ENCODE peak calls at places on chromosomes 4 and X, in seven cellular contexts. Q is kidney epithelial cell, Y is left ventricle myocardium inferior, H is fibroblast of pulmonary artery, J is tibial nerve, T is ovary, K is AG09319. P is an unnamed sample.
A peak's percentile ranks its signal among the peaks of the same experiment; 100 is the strongest.

GRCh38 chrX:308821-309520 is 9.6 kb downstream of the GTPBP6 start:
- DNase-seq in Q (no peak), H (no peak), K (no peak), Y (peak; percentile 5), J (no peak), T (no peak), P (no peak)

GRCh38 chrX:37349131-37350033 is at the start of gene PRRG1:
- DNase-seq in Y (peak; percentile 78), T (peak; percentile 77), Q (peak; percentile 37), J (peak; percentile 43), K (peak; percentile 64), H (peak; percentile 85), P (no peak)

GRCh38 chrX:22800360-22800759 is 199.4 kb upstream of the DDX53 start:
- DNase-seq in H (peak; percentile 93), Q (peak; percentile 50), J (peak; percentile 4), K (peak; percentile 50), Y (peak; percentile 11), T (no peak), P (no peak)

GRCh38 chr4:8218371-8219050 is 19.4 kb downstream of the SH3TC1 start:
- DNase-seq in T (no peak), Y (no peak), K (no peak), J (no peak), Q (no peak), H (no peak), P (no peak)

GRCh38 chr4:103429283-103429682 is 231.1 kb upstream of the CENPE start:
- DNase-seq in H (no peak), J (no peak), T (no peak), Q (no peak), K (no peak), Y (no peak), P (no peak)

GRCh38 chr4:146398404-146398803 is 123.3 kb downstream of the SLC10A7 start:
- DNase-seq in J (no peak), Y (no peak), K (peak; percentile 31), T (no peak), H (no peak), Q (no peak), P (no peak)

GRCh38 chr4:140857111-140857510 is 100.9 kb upstream of the TBC1D9 start:
- DNase-seq in J (no peak), H (no peak), Q (no peak), T (no peak), Y (no peak), K (no peak), P (no peak)

GRCh38 chr4:111400736-111401135 is 744.5 kb upstream of the FAM241A start:
- DNase-seq in K (peak; percentile 44), J (peak; percentile 13), H (peak; percentile 48), Q (peak; percentile 7), Y (no peak), T (no peak), P (no peak)

GRCh38 chr4:121050251-121050650 is 22.1 kb downstream of the NDNF start:
- DNase-seq in H (no peak), J (no peak), Q (no peak), T (no peak), Y (no peak), K (no peak), P (no peak)

GRCh38 chr4:68141852-68142251 is 12.2 kb upstream of the TMPRSS11F start:
- DNase-seq in H (no peak), J (no peak), Y (no peak), K (no peak), Q (no peak), T (no peak), P (no peak)

GRCh38 chr4:3368841-3369760 is 72.7 kb upstream of the HGFAC start:
- DNase-seq in T (no peak), K (no peak), Q (no peak), J (no peak), Y (no peak), H (no peak), P (no peak)

GRCh38 chr4:14184265-14184664 is 556.7 kb upstream of the BOD1L1 start:
- DNase-seq in T (peak; percentile 16), Y (peak; percentile 33), H (peak; percentile 51), Q (no peak), K (peak; percentile 50), J (no peak), P (no peak)

GRCh38 chr4:143473334-143474126 is 40.0 kb upstream of the SMARCA5 start:
- DNase-seq in T (no peak), Q (no peak), Y (no peak), H (no peak), J (no peak), K (no peak), P (no peak)

GRCh38 chr4:26558166-26558895 is 25.6 kb upstream of the TBC1D19 start:
- DNase-seq in T (no peak), H (no peak), Y (no peak), Q (no peak), J (no peak), K (no peak), P (no peak)

GRCh38 chrX:80808854-80809493 is 703 bp downstream of the BRWD3 start:
- DNase-seq in Y (no peak), T (peak; percentile 42), J (peak; percentile 5), H (no peak), K (no peak), Q (no peak), P (no peak)

GRCh38 chr4:84032372-84032771 is 466.7 kb downstream of the NKX6-1 start:
- DNase-seq in H (no peak), Y (no peak), T (no peak), J (no peak), Q (no peak), K (no peak), P (no peak)

GRCh38 chrX:6227445-6227820 is 1.2 kb downstream of the NLGN4X start:
- DNase-seq in Q (no peak), K (no peak), Y (no peak), H (no peak), J (no peak), T (peak; percentile 31), P (no peak)

GRCh38 chr4:184757810-184758209 is 23.9 kb upstream of the CENPU start:
- DNase-seq in K (no peak), Q (no peak), H (no peak), Y (no peak), T (no peak), J (peak; percentile 82), P (no peak)

GRCh38 chr4:180150818-180151217 is 2092.4 kb upstream of the TENM3 start:
- DNase-seq in H (no peak), Y (no peak), Q (no peak), J (no peak), K (no peak), T (no peak), P (no peak)

GRCh38 chr4:163540977-163541376 is 46.5 kb downstream of the TMA16 start:
- DNase-seq in Y (no peak), J (no peak), T (no peak), H (peak; percentile 51), Q (no peak), K (peak; percentile 20), P (no peak)

GRCh38 chr4:150369434-150370141 is 212.4 kb upstream of the MAB21L2 start:
- DNase-seq in J (no peak), H (no peak), T (no peak), K (no peak), Y (no peak), Q (no peak), P (no peak)

GRCh38 chr4:124065941-124066340 is 646.6 kb downstream of the ANKRD50 start:
- DNase-seq in J (no peak), Q (no peak), K (no peak), H (no peak), Y (no peak), T (no peak), P (no peak)

GRCh38 chr4:112156112-112156511 is 10.9 kb downstream of the FAM241A start:
- DNase-seq in T (no peak), Q (no peak), Y (no peak), K (no peak), J (no peak), H (no peak), P (no peak)

GRCh38 chr4:65033899-65034298 is 624.6 kb upstream of the TECRL start:
- DNase-seq in K (no peak), Y (no peak), H (peak; percentile 18), Q (no peak), T (no peak), J (no peak), P (no peak)

GRCh38 chr4:40202474-40202873 is 5.6 kb downstream of the RHOH start:
- DNase-seq in Y (no peak), J (no peak), Q (no peak), T (no peak), H (no peak), K (no peak), P (no peak)

GRCh38 chr4:182822554-182822953 is 94.6 kb downstream of the DCTD start:
- DNase-seq in H (no peak), K (no peak), Y (no peak), T (no peak), J (no peak), Q (no peak), P (no peak)

GRCh38 chr4:81508786-81509574 is 37.3 kb upstream of the RASGEF1B start:
- DNase-seq in Y (no peak), H (no peak), T (no peak), J (no peak), K (no peak), Q (no peak), P (no peak)

GRCh38 chr4:173288296-173288695 is 45.9 kb downstream of the HMGB2 start:
- DNase-seq in T (no peak), K (no peak), Q (no peak), Y (peak; percentile 34), J (peak; percentile 82), H (peak; percentile 82), P (peak; percentile 75)

GRCh38 chrX:2705461-2705860 is 14.4 kb downstream of the CD99 start:
- DNase-seq in H (no peak), Q (no peak), Y (no peak), J (no peak), K (no peak), T (no peak), P (no peak)

GRCh38 chr4:158578476-158578875 is 56.8 kb downstream of the RXFP1 start:
- DNase-seq in H (peak; percentile 58), Q (no peak), Y (no peak), K (peak; percentile 20), J (no peak), T (no peak), P (no peak)
- TF ChIP-seq CTCF in H (peak; percentile 60), Q (peak; percentile 14), Y (peak; percentile 24), K (peak; percentile 43), J (no peak), T (no peak), P (no peak)

GRCh38 chrX:154317391-154318000 is 21.9 kb downstream of the TKTL1 start:
- DNase-seq in J (peak; percentile 29), T (no peak), Q (no peak), Y (no peak), H (peak; percentile 38), K (no peak), P (no peak)
- TF ChIP-seq CTCF in J (peak; percentile 57), T (peak; percentile 21), Q (peak; percentile 48), Y (peak; percentile 65), H (peak; percentile 55), K (peak; percentile 53), P (no peak)

GRCh38 chrX:110987292-110987691 is 108.7 kb upstream of the PAK3 start:
- DNase-seq in K (no peak), T (no peak), Q (no peak), H (no peak), Y (no peak), J (no peak), P (no peak)
- TF ChIP-seq CTCF in K (peak; percentile 3), T (no peak), Q (peak; percentile 9), H (peak; percentile 11), Y (no peak), J (no peak), P (no peak)

DNA sequence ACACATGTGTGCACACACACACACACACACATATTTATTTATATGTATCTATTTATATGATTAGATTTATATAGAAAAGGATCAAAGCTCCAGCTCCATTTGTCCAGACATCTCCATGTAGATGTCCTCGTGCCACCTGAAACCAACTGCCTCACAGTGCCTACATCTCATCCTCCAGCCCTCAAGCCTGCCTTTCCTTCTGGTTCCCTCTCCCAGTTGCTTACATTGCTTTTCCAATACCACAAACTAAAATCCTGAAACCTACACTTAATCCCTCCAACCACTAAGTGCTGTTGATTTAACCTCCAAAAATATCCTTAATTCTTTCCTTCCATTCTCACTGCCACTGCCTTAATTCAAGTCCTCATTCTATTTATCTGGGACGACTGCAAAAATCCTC is 51.4 kb downstream of the STBD1 start:
- DNase-seq in T (no peak), J (no peak), Y (no peak), K (no peak), H (no peak), Q (no peak), P (no peak)
- TF ChIP-seq CTCF in T (no peak), J (no peak), Y (no peak), K (no peak), H (no peak), Q (no peak), P (no peak)